ENCODE peak calls at places on chromosomes 6 and 20, in six cellular contexts. One of them, this sample, is unnamed. For H3K4me1, the result is how much of the 10 kb centered on the place peaks cover.

GRCh38 chr6:12064125-12064524 is 52.0 kb downstream of the HIVEP1 start:
- DNase-seq in left lung: no peak
- DNase-seq in stomach: no peak
- DNase-seq in right cardiac atrium: no peak
- DNase-seq in IMR-90: peak
- DNase-seq in HCT116: no peak
- DNase-seq in this sample: no peak

GRCh38 chr20:41135187-41135887 is 2.0 kb upstream of the PLCG1 start:
- DNase-seq in left lung: no peak
- DNase-seq in stomach: peak
- DNase-seq in right cardiac atrium: peak
- DNase-seq in HCT116: peak
- DNase-seq in IMR-90: peak
- DNase-seq in this sample: no peak

GRCh38 chr6:48775157-48775556 is 664.2 kb upstream of the PTCHD4 start:
- DNase-seq in HCT116: no peak
- DNase-seq in IMR-90: peak
- DNase-seq in right cardiac atrium: no peak
- DNase-seq in left lung: no peak
- DNase-seq in stomach: no peak
- DNase-seq in this sample: no peak

GRCh38 chr6:135046912-135047311 is 7.7 kb downstream of the HBS1L start:
- DNase-seq in stomach: no peak
- DNase-seq in right cardiac atrium: no peak
- DNase-seq in left lung: no peak
- DNase-seq in HCT116: no peak
- DNase-seq in IMR-90: no peak
- DNase-seq in this sample: no peak

GRCh38 chr6:2763345-2763841 is 1.8 kb upstream of the WRNIP1 start:
- DNase-seq in stomach: no peak
- DNase-seq in HCT116: no peak
- DNase-seq in left lung: peak
- DNase-seq in right cardiac atrium: peak
- DNase-seq in IMR-90: no peak
- DNase-seq in this sample: no peak

GRCh38 chr6:38306915-38307314 is 332.8 kb downstream of the BTBD9 start:
- DNase-seq in HCT116: no peak
- DNase-seq in stomach: no peak
- DNase-seq in IMR-90: no peak
- DNase-seq in right cardiac atrium: no peak
- DNase-seq in left lung: no peak
- DNase-seq in this sample: no peak

GRCh38 chr6:163726037-163726695 is 311.6 kb downstream of the QKI start:
- DNase-seq in IMR-90: no peak
- DNase-seq in HCT116: no peak
- DNase-seq in right cardiac atrium: no peak
- DNase-seq in left lung: no peak
- DNase-seq in stomach: no peak
- DNase-seq in this sample: no peak

GRCh38 chr20:24134284-24134683 is 145.7 kb upstream of the GGTLC1 start:
- DNase-seq in right cardiac atrium: no peak
- DNase-seq in left lung: no peak
- DNase-seq in HCT116: no peak
- DNase-seq in IMR-90: no peak
- DNase-seq in stomach: no peak
- DNase-seq in this sample: no peak

GRCh38 chr6:111722220-111722731 is 116.6 kb upstream of the TRAF3IP2 start:
- DNase-seq in IMR-90: peak
- DNase-seq in left lung: no peak
- DNase-seq in HCT116: no peak
- DNase-seq in right cardiac atrium: no peak
- DNase-seq in stomach: no peak
- DNase-seq in this sample: no peak

GRCh38 chr6:19921821-19922220 is 84.7 kb downstream of the ID4 start:
- DNase-seq in HCT116: no peak
- DNase-seq in left lung: no peak
- DNase-seq in stomach: no peak
- DNase-seq in right cardiac atrium: no peak
- DNase-seq in IMR-90: no peak
- DNase-seq in this sample: no peak

GRCh38 chr20:61812121-61812520 is 253.6 kb downstream of the TAF4 start:
- DNase-seq in HCT116: no peak
- DNase-seq in IMR-90: no peak
- DNase-seq in right cardiac atrium: no peak
- DNase-seq in stomach: no peak
- DNase-seq in left lung: no peak
- DNase-seq in this sample: no peak

DNA sequence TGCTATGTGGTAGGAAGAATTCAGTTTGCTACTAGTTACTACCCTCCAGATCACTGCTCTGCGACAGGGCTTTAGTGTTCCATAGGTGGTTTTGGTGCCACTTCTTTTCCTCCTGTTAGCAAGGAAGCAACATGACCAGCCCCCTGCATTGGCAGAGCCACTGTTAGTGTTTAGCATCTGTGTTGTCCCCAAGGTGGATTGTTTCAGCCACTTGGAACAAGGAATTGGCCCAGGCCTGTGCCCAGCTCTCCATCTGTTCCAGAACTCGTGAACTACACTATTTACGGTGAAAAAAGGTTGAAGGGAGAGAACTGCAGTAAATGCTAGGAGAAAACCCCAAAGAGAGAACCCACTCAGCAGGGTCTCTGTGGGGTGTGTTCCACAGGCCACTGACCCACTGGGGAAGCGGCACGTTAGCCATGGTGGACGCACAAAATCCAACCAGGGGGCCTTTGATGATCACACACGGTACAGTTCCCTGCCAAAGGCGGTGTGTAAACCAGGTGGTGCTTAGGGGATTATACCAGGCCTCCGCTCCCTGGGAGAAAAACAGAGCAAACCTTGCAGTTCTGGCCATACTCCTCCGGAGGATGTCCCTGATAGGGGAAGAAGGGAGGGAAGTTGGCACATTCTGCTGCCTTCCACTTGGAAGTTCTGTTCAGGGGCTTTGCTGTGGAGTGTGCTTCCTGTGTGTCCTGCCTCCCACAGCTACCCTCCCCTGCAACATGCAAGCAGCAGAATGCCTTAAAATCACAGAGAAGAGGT is 72.4 kb downstream of the LYRM2 start:
- DNase-seq in IMR-90: no peak
- DNase-seq in HCT116: no peak
- DNase-seq in stomach: no peak
- DNase-seq in right cardiac atrium: no peak
- DNase-seq in left lung: no peak
- DNase-seq in this sample: no peak
- H3K4me1 ChIP-seq in IMR-90: under half
- H3K4me1 ChIP-seq in HCT116: under half
- H3K4me1 ChIP-seq in stomach: under half
- H3K4me1 ChIP-seq in right cardiac atrium: under half
- H3K4me1 ChIP-seq in left lung: under half
- H3K4me1 ChIP-seq in this sample: under half

GRCh38 chr6:151291145-151292055 is 51.6 kb downstream of the AKAP12 start:
- DNase-seq in stomach: no peak
- DNase-seq in HCT116: no peak
- DNase-seq in left lung: no peak
- DNase-seq in IMR-90: peak
- DNase-seq in right cardiac atrium: peak
- DNase-seq in this sample: peak
- H3K4me3 ChIP-seq in stomach: no peak
- H3K4me3 ChIP-seq in HCT116: no peak
- H3K4me3 ChIP-seq in left lung: no peak
- H3K4me3 ChIP-seq in IMR-90: no peak
- H3K4me3 ChIP-seq in right cardiac atrium: no peak
- H3K4me3 ChIP-seq in this sample: peak

GRCh38 chr6:52666523-52666922 is 4.4 kb upstream of the TMEM14A start:
- DNase-seq in HCT116: no peak
- DNase-seq in left lung: no peak
- DNase-seq in right cardiac atrium: no peak
- DNase-seq in IMR-90: no peak
- DNase-seq in stomach: no peak
- DNase-seq in this sample: no peak

GRCh38 chr6:52664991-52665686 is 5.8 kb upstream of the TMEM14A start:
- DNase-seq in HCT116: no peak
- DNase-seq in left lung: no peak
- DNase-seq in IMR-90: peak
- DNase-seq in right cardiac atrium: no peak
- DNase-seq in stomach: no peak
- DNase-seq in this sample: no peak

GRCh38 chr6:52670502-52671409 is at the start of gene TMEM14A:
- DNase-seq in right cardiac atrium: peak
- DNase-seq in HCT116: peak
- DNase-seq in left lung: peak
- DNase-seq in stomach: peak
- DNase-seq in IMR-90: peak
- DNase-seq in this sample: peak

GRCh38 chr6:52664185-52664990 is 6.5 kb upstream of the TMEM14A start:
- DNase-seq in stomach: peak
- DNase-seq in HCT116: peak
- DNase-seq in left lung: peak
- DNase-seq in right cardiac atrium: peak
- DNase-seq in IMR-90: peak
- DNase-seq in this sample: peak

DNA sequence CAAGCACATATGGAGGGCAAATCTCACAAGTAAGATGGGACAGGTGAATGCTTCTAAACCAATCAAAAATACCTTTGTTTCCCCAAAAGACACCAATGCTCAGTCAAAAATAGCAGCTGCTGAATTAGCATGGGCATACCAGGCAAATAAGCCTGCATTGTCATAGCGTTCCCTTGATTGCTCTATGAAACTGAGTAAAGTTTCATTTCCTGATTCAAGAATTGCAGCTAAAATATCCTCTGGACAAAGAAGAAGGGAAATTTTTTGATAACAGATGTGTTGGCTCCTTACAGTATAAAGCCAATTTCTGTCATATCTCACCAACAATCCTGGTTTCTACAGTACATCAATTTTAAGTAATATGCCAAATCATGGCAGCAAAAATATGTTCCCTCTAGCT is 3.3 kb upstream of the TMEM14A start:
- DNase-seq in IMR-90: no peak
- DNase-seq in left lung: no peak
- DNase-seq in HCT116: no peak
- DNase-seq in stomach: no peak
- DNase-seq in right cardiac atrium: no peak
- DNase-seq in this sample: no peak
- H3K4me1 ChIP-seq in IMR-90: under half
- H3K4me1 ChIP-seq in left lung: under half
- H3K4me1 ChIP-seq in HCT116: under half
- H3K4me1 ChIP-seq in stomach: under half
- H3K4me1 ChIP-seq in right cardiac atrium: under half
- H3K4me1 ChIP-seq in this sample: under half

GRCh38 chr6:158160932-158161539 is 7.0 kb downstream of the SERAC1 start:
- DNase-seq in right cardiac atrium: no peak
- DNase-seq in stomach: no peak
- DNase-seq in IMR-90: peak
- DNase-seq in HCT116: no peak
- DNase-seq in left lung: no peak
- DNase-seq in this sample: no peak

GRCh38 chr6:158158748-158159147 is 9.3 kb downstream of the SERAC1 start:
- DNase-seq in right cardiac atrium: no peak
- DNase-seq in HCT116: no peak
- DNase-seq in IMR-90: peak
- DNase-seq in left lung: no peak
- DNase-seq in stomach: no peak
- DNase-seq in this sample: no peak

GRCh38 chr6:158158123-158158522 is 9.9 kb downstream of the SERAC1 start:
- DNase-seq in stomach: no peak
- DNase-seq in right cardiac atrium: peak
- DNase-seq in left lung: no peak
- DNase-seq in HCT116: no peak
- DNase-seq in IMR-90: no peak
- DNase-seq in this sample: no peak

GRCh38 chr6:158164564-158164963 is 3.5 kb downstream of the SERAC1 start:
- DNase-seq in right cardiac atrium: no peak
- DNase-seq in left lung: no peak
- DNase-seq in HCT116: no peak
- DNase-seq in stomach: no peak
- DNase-seq in IMR-90: no peak
- DNase-seq in this sample: no peak

DNA sequence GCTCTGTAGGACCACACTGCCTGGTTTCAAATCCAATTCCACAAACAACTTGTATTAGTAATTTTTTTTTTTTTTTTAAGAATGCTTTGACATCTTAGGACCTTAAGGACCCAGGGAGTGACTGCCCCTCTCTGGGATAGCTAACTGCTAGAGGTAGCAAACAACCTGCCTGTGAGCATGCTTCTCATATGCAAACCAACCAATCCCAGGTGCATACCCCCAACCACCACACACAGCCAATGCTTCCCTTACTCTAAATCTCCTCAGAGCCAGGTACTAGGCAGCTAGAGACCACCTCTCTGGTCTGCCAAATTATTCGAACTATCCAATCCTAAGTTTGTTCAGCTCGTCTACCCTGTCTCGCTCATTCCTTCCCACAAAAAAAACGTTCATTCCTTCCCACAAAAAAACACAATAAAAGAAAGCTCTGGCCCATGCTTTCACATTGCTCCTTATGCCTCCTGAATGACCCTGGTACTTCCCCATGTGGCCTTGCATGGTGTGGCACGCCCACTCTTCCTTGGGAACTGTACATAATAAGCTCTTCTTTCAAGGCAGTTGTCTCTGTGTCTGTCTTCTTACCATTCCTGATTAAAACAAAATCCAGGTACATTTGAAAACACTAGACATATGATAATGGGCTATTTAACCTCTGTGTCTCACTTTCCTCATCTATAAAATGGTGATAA is 6.4 kb downstream of the SERAC1 start:
- DNase-seq in left lung: no peak
- DNase-seq in stomach: no peak
- DNase-seq in IMR-90: no peak
- DNase-seq in right cardiac atrium: no peak
- DNase-seq in HCT116: no peak
- DNase-seq in this sample: no peak
- H3K4me3 ChIP-seq in left lung: no peak
- H3K4me3 ChIP-seq in stomach: no peak
- H3K4me3 ChIP-seq in IMR-90: no peak
- H3K4me3 ChIP-seq in right cardiac atrium: no peak
- H3K4me3 ChIP-seq in HCT116: no peak
- H3K4me3 ChIP-seq in this sample: no peak

GRCh38 chr6:121879149-121879548 is 443.7 kb downstream of the GJA1 start:
- DNase-seq in right cardiac atrium: no peak
- DNase-seq in left lung: no peak
- DNase-seq in HCT116: no peak
- DNase-seq in stomach: no peak
- DNase-seq in IMR-90: peak
- DNase-seq in this sample: no peak
- H3K4me1 ChIP-seq in right cardiac atrium: under half
- H3K4me1 ChIP-seq in left lung: under half
- H3K4me1 ChIP-seq in HCT116: under half
- H3K4me1 ChIP-seq in stomach: under half
- H3K4me1 ChIP-seq in IMR-90: under half
- H3K4me1 ChIP-seq in this sample: under half